ENCODE peak calls at places on chromosomes 16 and 17, in nine cellular contexts. R is endodermal cell, F is heart left ventricle, N is tibial nerve, Z is pancreas, V is Caco-2, A is A549, X is GM12878, U is left ventricle myocardium inferior. J is an unnamed sample.
A peak's percentile ranks its signal among the peaks of the same experiment; 100 is the strongest.

GRCh38 chr17:42107124-42107523 is 5.4 kb downstream of the DHX58 start:
- DNase-seq in R (no peak), F (no peak), N (no peak), Z (no peak), V (no peak), A (no peak), X (no peak), U (no peak), J (no peak)

GRCh38 chr17:77504652-77505459 is 364.1 kb downstream of the SEC14L1 start:
- DNase-seq in R (peak; percentile 45), F (no peak), N (no peak), Z (peak; percentile 7), V (no peak), A (no peak), X (no peak), U (no peak), J (no peak)

GRCh38 chr17:67585077-67585602 is 132.6 kb upstream of the NOL11 start:
- DNase-seq in R (peak; percentile 27), F (no peak), N (no peak), Z (no peak), V (peak; percentile 73), A (no peak), X (no peak), U (no peak), J (no peak)

GRCh38 chr16:28133666-28134065 is 70.2 kb upstream of the GSG1L start:
- DNase-seq in R (no peak), F (no peak), N (no peak), Z (no peak), V (no peak), A (no peak), X (no peak), U (no peak), J (no peak)

GRCh38 chr16:82651921-82652601 is 25.3 kb downstream of the CDH13 start:
- DNase-seq in R (no peak), F (no peak), N (no peak), Z (no peak), V (peak; percentile 73), A (no peak), X (peak; percentile 74), U (no peak), J (no peak)

GRCh38 chr16:78996806-78997205 is 603.7 kb downstream of the MAF start:
- DNase-seq in R (no peak), F (no peak), N (no peak), Z (no peak), V (no peak), A (no peak), X (no peak), U (no peak), J (no peak)

GRCh38 chr17:80539022-80539421 is 5.6 kb upstream of the RPTOR start:
- DNase-seq in R (peak; percentile 80), F (no peak), N (no peak), Z (no peak), V (no peak), A (peak; percentile 34), X (no peak), U (no peak), J (no peak)

GRCh38 chr17:60043846-60044245 is 34.9 kb downstream of the HEATR6 start:
- DNase-seq in R (no peak), F (no peak), N (no peak), Z (no peak), V (no peak), A (no peak), X (no peak), U (no peak), J (no peak)

GRCh38 chr17:11742891-11743290 is 144.6 kb downstream of the DNAH9 start:
- DNase-seq in R (peak; percentile 75), F (no peak), N (no peak), Z (no peak), V (no peak), A (no peak), X (no peak), U (no peak), J (no peak)

GRCh38 chr17:40225151-40225550 is 6.0 kb downstream of the WIPF2 start:
- DNase-seq in R (no peak), F (no peak), N (no peak), Z (no peak), V (no peak), A (no peak), X (no peak), U (no peak), J (no peak)

GRCh38 chr16:86680137-86680536 is 101.8 kb downstream of the FOXL1 start:
- DNase-seq in R (no peak), F (no peak), N (no peak), Z (no peak), V (no peak), A (no peak), X (no peak), U (peak; percentile 44), J (no peak)

GRCh38 chr16:1494129-1494640 is 1.0 kb downstream of the TELO2 start:
- DNase-seq in R (peak; percentile 84), F (peak; percentile 84), N (no peak), Z (no peak), V (no peak), A (peak; percentile 77), X (no peak), U (peak; percentile 68), J (peak; percentile 84)

GRCh38 chr16:55528974-55529373 is 20.1 kb downstream of the LPCAT2 start:
- DNase-seq in R (no peak), F (no peak), N (no peak), Z (no peak), V (no peak), A (no peak), X (no peak), U (no peak), J (no peak)

GRCh38 chr16:16045311-16045710 is 95.9 kb downstream of the ABCC1 start:
- DNase-seq in R (no peak), F (no peak), N (no peak), Z (no peak), V (no peak), A (no peak), X (no peak), U (no peak), J (no peak)

DNA sequence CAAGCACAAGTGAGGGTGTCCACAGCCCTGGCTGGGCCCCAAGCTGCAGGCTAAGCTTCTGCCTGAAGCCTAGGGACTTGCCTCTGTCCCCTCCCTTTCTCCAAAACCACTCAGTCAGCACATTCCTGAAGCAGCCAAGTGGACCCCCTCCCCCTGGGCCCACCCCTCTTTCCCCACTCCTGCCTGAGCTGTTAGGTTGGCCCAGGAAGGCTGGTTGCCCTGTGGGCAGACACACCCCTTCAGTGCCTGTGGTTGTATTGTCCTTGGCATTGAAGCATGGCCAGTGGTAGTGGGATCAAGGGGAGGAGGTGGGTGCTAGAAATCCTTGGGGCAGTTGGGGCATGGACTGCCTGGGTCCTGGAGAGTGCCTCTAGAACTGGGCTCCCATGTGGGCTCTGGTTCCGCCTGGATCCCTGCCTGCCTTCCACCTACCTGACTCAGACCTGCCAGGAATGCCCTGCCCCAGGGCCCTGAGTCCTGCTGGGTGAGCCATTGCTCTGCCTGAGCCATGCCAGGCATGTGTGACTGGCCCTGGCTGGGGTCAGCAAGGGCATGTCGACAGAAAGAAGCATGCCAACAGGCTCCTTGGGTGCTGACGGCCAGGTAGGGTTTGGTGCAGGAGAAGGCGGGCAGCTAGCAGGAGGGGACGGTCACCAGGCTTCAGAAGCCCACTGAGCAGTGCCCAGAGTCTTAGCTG is 2.1 kb downstream of the TRAF4 start:
- DNase-seq in R (peak; percentile 80), F (no peak), N (no peak), Z (no peak), V (no peak), A (peak; percentile 55), X (no peak), U (no peak), J (no peak)
- H3K4me3 ChIP-seq in R (peak overlapping the region; percentile 99), F (peak overlapping the region; percentile 78), N (peak overlapping the region; percentile 89), Z (no peak overlapping the region), V (peak overlapping the region; percentile 68), A (peak overlapping the region; percentile 93), X (peak overlapping the region; percentile 92), U (peak overlapping the region; percentile 84), J (peak overlapping the region; percentile 84)

GRCh38 chr17:38751144-38751802 is 1.3 kb upstream of the PSMB3 start:
- DNase-seq in R (peak; percentile 63), F (no peak), N (no peak), Z (no peak), V (no peak), A (peak; percentile 61), X (no peak), U (no peak), J (no peak)

GRCh38 chr17:38750312-38751121 is 2.0 kb upstream of the PSMB3 start:
- DNase-seq in R (peak; percentile 84), F (peak; percentile 52), N (no peak), Z (no peak), V (no peak), A (peak; percentile 55), X (no peak), U (no peak), J (no peak)

GRCh38 chr17:38749222-38750043 is 1.3 kb upstream of the PCGF2 start:
- DNase-seq in R (peak; percentile 96), F (peak; percentile 93), N (peak; percentile 77), Z (peak; percentile 79), V (peak; percentile 93), A (peak; percentile 92), X (no peak), U (peak; percentile 92), J (peak; percentile 73)

GRCh38 chr17:38748329-38749221 is at the start of gene PCGF2:
- DNase-seq in R (peak; percentile 99), F (peak; percentile 91), N (peak; percentile 94), Z (peak; percentile 90), V (peak; percentile 96), A (peak; percentile 94), X (no peak), U (peak; percentile 94), J (peak; percentile 98)

GRCh38 chr17:38750044-38750311 is 1.8 kb upstream of the PCGF2 start:
- DNase-seq in R (no peak), F (no peak), N (no peak), Z (no peak), V (no peak), A (no peak), X (no peak), U (no peak), J (no peak)
- H3K4me1 ChIP-seq in R (no peaks in the 10 kb centered on the region), F (peaks cover 43% of the 10 kb centered on the region), N (peaks cover 71% of the 10 kb centered on the region), Z (peaks cover 14% of the 10 kb centered on the region), V (peaks cover 31% of the 10 kb centered on the region), A (peaks cover 37% of the 10 kb centered on the region), X (peaks cover 30% of the 10 kb centered on the region), U (peaks cover 91% of the 10 kb centered on the region), J (peaks cover 18% of the 10 kb centered on the region)

GRCh38 chr16:68749424-68749823 is 12.3 kb downstream of the CDH1 start:
- DNase-seq in R (peak; percentile 81), F (no peak), N (no peak), Z (no peak), V (no peak), A (peak; percentile 35), X (no peak), U (no peak), J (no peak)
- TF ChIP-seq CTCF in R (peak; percentile 70), F (no peak), N (no peak), Z (no peak), V (peak; percentile 13), A (peak; percentile 30), X (no peak), U (no peak), J (no peak)

DNA sequence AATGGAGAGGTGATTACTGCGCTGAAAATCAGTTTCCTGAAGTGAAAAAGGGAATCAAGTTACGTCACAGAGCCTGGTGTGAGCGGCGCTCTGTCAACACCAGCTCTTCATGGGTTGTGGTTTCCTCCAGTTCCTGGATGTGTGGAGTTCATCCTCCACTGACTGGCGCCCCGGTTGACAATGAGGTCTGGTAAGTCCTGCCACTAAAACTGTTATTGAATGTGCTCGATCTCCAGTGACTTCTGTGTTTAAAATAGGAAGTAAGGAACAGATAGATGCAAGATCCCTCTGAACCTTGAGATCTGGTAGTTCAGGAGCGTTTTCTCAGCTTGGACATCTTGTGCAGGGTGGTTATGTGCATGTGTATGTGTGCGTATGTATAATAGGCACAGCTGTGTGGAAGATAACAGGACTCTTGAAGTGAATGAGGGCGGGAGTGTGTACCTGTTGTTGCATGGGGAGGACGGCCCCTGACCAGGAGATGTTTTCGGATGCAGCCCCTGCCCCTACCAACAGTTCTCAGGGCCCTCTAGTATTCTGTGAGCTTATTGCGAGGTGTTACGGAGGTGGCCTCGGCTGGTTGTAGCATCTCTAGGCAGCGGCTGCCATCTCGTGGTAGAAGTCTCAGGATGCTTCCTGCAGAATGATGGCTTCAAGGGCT is 22.0 kb upstream of the GOT2 start:
- DNase-seq in R (peak; percentile 91), F (peak; percentile 75), N (peak; percentile 22), Z (peak; percentile 45), V (peak; percentile 81), A (peak; percentile 81), X (no peak), U (peak; percentile 62), J (peak; percentile 79)
- H3K4me3 ChIP-seq in R (no peak overlapping the region), F (no peak overlapping the region), N (no peak overlapping the region), Z (no peak overlapping the region), V (no peak overlapping the region), A (no peak overlapping the region), X (no peak overlapping the region), U (peak overlapping the region; percentile 1), J (no peak overlapping the region)